ENCODE peak calls at places on chromosome 18, in seven cellular contexts. A is stimulated activated naive CD8-positive, alpha-beta T cell treated with anti-CD3 and anti-CD28 coated beads, Interleukin-15, Interleukin-2, amounts not matched to agents 100 U/mL and 50 U/mL, for 24 hours; Q is activated T-cell treated with anti-CD3 and anti-CD28 coated beads, Interleukin-2, amount 50 U/mL, for 4 hours; P is psoas muscle; X is CD4-positive, alpha-beta T cell; D is naive thymus-derived CD4-positive, alpha-beta T cell; H is activated naive CD8-positive, alpha-beta T cell treated with anti-CD3 and anti-CD28 coated beads, Interleukin-2, amount 10 ng/mL, durations not matched to agents 7 days and 5 days. E is an unnamed sample.
A peak's percentile ranks its signal among the peaks of the same experiment; 100 is the strongest.

GRCh38 chr18:23177433-23178072 is 42.3 kb downstream of the CABLES1 start:
- ATAC-seq in D (no peak), P (no peak), A (no peak), Q (no peak), H (no peak), X (no peak), E (no peak)

GRCh38 chr18:39840406-39840805 is 2114.6 kb upstream of the PIK3C3 start:
- ATAC-seq in X (no peak), A (no peak), D (no peak), P (no peak), Q (no peak), H (no peak), E (no peak)

GRCh38 chr18:32360682-32361345 is 109.9 kb downstream of the GAREM1 start:
- ATAC-seq in A (no peak), X (no peak), Q (no peak), P (no peak), H (no peak), D (no peak), E (no peak)

GRCh38 chr18:6917082-6917481 is 187.6 kb downstream of the ARHGAP28 start:
- ATAC-seq in H (no peak), X (no peak), D (no peak), P (no peak), A (no peak), Q (no peak), E (no peak)

GRCh38 chr18:32549248-32549842 is 78.7 kb upstream of the GAREM1 start:
- ATAC-seq in H (peak; percentile 66), X (peak; percentile 88), A (peak; percentile 66), D (peak; percentile 78), Q (peak; percentile 73), P (peak; percentile 77), E (peak; percentile 67)

GRCh38 chr18:38654966-38655365 is 1089.4 kb upstream of the CELF4 start:
- ATAC-seq in X (no peak), Q (no peak), A (no peak), H (no peak), P (no peak), D (no peak), E (no peak)

GRCh38 chr18:79570266-79571201 is 109.1 kb upstream of the CTDP1 start:
- ATAC-seq in A (peak; percentile 49), X (no peak), P (no peak), H (no peak), D (no peak), Q (peak; percentile 71), E (no peak)

GRCh38 chr18:23595610-23596009 is 9.3 kb upstream of the NPC1 start:
- ATAC-seq in H (no peak), A (no peak), P (no peak), Q (no peak), D (no peak), X (no peak), E (no peak)

GRCh38 chr18:2687390-2688001 is 32.0 kb downstream of the SMCHD1 start:
- ATAC-seq in P (no peak), D (no peak), X (no peak), H (peak; percentile 13), Q (no peak), A (peak; percentile 55), E (peak; percentile 56)

GRCh38 chr18:3305354-3305762 is 43.4 kb downstream of the MYL12B start:
- ATAC-seq in H (peak; percentile 89), Q (peak; percentile 99), X (peak; percentile 93), P (peak; percentile 55), A (peak; percentile 99), D (peak; percentile 94), E (peak; percentile 97)